ENCODE peak calls at places on chromosomes 12 and 14, in eight cellular contexts. One of them, this sample, is unnamed.

GRCh38 chr14:29584992-29585391 is 342.7 kb downstream of the PRKD1 start:
- DNase-seq in NCI-H460: peak
- DNase-seq in mesothelial cell of epicardium: no peak
- DNase-seq in MCF 10A: peak
- DNase-seq in CD4-positive, alpha-beta T cell: no peak
- DNase-seq in GM04503: peak
- DNase-seq in midbrain: peak
- DNase-seq in HS-5: no peak
- DNase-seq in this sample: peak

GRCh38 chr12:97967831-97968230 is 505.2 kb downstream of the RMST start:
- DNase-seq in mesothelial cell of epicardium: no peak
- DNase-seq in midbrain: no peak
- DNase-seq in HS-5: no peak
- DNase-seq in GM04503: no peak
- DNase-seq in CD4-positive, alpha-beta T cell: no peak
- DNase-seq in NCI-H460: no peak
- DNase-seq in MCF 10A: no peak
- DNase-seq in this sample: no peak

GRCh38 chr12:116015525-116015924 is 262.0 kb downstream of the MED13L start:
- DNase-seq in mesothelial cell of epicardium: no peak
- DNase-seq in GM04503: no peak
- DNase-seq in MCF 10A: peak
- DNase-seq in midbrain: peak
- DNase-seq in NCI-H460: peak
- DNase-seq in HS-5: no peak
- DNase-seq in CD4-positive, alpha-beta T cell: no peak
- DNase-seq in this sample: no peak

GRCh38 chr14:73771848-73772705 is 57.9 kb upstream of the PNMA1 start:
- DNase-seq in mesothelial cell of epicardium: peak
- DNase-seq in midbrain: no peak
- DNase-seq in GM04503: no peak
- DNase-seq in MCF 10A: peak
- DNase-seq in CD4-positive, alpha-beta T cell: no peak
- DNase-seq in HS-5: no peak
- DNase-seq in NCI-H460: no peak
- DNase-seq in this sample: no peak

GRCh38 chr14:26594756-26595545 is 2.9 kb downstream of the NOVA1 start:
- DNase-seq in mesothelial cell of epicardium: no peak
- DNase-seq in MCF 10A: no peak
- DNase-seq in NCI-H460: no peak
- DNase-seq in CD4-positive, alpha-beta T cell: no peak
- DNase-seq in midbrain: peak
- DNase-seq in HS-5: no peak
- DNase-seq in GM04503: no peak
- DNase-seq in this sample: no peak

GRCh38 chr14:70808402-70809237 is 693 bp downstream of the MAP3K9 start:
- DNase-seq in MCF 10A: peak
- DNase-seq in midbrain: no peak
- DNase-seq in CD4-positive, alpha-beta T cell: no peak
- DNase-seq in GM04503: no peak
- DNase-seq in mesothelial cell of epicardium: peak
- DNase-seq in HS-5: no peak
- DNase-seq in NCI-H460: no peak
- DNase-seq in this sample: peak

GRCh38 chr12:95739561-95740313 is 50.8 kb downstream of the NTN4 start:
- DNase-seq in HS-5: no peak
- DNase-seq in GM04503: no peak
- DNase-seq in MCF 10A: no peak
- DNase-seq in CD4-positive, alpha-beta T cell: no peak
- DNase-seq in NCI-H460: no peak
- DNase-seq in midbrain: peak
- DNase-seq in mesothelial cell of epicardium: no peak
- DNase-seq in this sample: no peak

GRCh38 chr12:65121049-65121955 is at the start of gene WIF1:
- DNase-seq in NCI-H460: no peak
- DNase-seq in mesothelial cell of epicardium: peak
- DNase-seq in MCF 10A: no peak
- DNase-seq in midbrain: no peak
- DNase-seq in HS-5: no peak
- DNase-seq in GM04503: no peak
- DNase-seq in CD4-positive, alpha-beta T cell: no peak
- DNase-seq in this sample: peak

GRCh38 chr12:65205886-65206285 is 36.5 kb downstream of the LEMD3 start:
- DNase-seq in HS-5: no peak
- DNase-seq in mesothelial cell of epicardium: no peak
- DNase-seq in GM04503: no peak
- DNase-seq in midbrain: no peak
- DNase-seq in CD4-positive, alpha-beta T cell: no peak
- DNase-seq in MCF 10A: no peak
- DNase-seq in NCI-H460: no peak
- DNase-seq in this sample: no peak

GRCh38 chr12:23006413-23006812 is 381.4 kb downstream of the ETNK1 start:
- DNase-seq in MCF 10A: no peak
- DNase-seq in HS-5: no peak
- DNase-seq in NCI-H460: no peak
- DNase-seq in midbrain: no peak
- DNase-seq in GM04503: no peak
- DNase-seq in mesothelial cell of epicardium: no peak
- DNase-seq in CD4-positive, alpha-beta T cell: no peak
- DNase-seq in this sample: no peak

GRCh38 chr14:49892301-49892635 is 614 bp upstream of the ARF6 start:
- DNase-seq in MCF 10A: peak
- DNase-seq in NCI-H460: peak
- DNase-seq in mesothelial cell of epicardium: no peak
- DNase-seq in HS-5: no peak
- DNase-seq in midbrain: peak
- DNase-seq in GM04503: no peak
- DNase-seq in CD4-positive, alpha-beta T cell: peak
- DNase-seq in this sample: peak

GRCh38 chr12:107436376-107436775 is 249.2 kb upstream of the PWP1 start:
- DNase-seq in mesothelial cell of epicardium: no peak
- DNase-seq in NCI-H460: no peak
- DNase-seq in MCF 10A: peak
- DNase-seq in HS-5: peak
- DNase-seq in CD4-positive, alpha-beta T cell: no peak
- DNase-seq in GM04503: no peak
- DNase-seq in midbrain: no peak
- DNase-seq in this sample: no peak

GRCh38 chr14:85731198-85731597 is 201.3 kb downstream of the FLRT2 start:
- DNase-seq in midbrain: no peak
- DNase-seq in GM04503: peak
- DNase-seq in MCF 10A: peak
- DNase-seq in CD4-positive, alpha-beta T cell: no peak
- DNase-seq in HS-5: peak
- DNase-seq in NCI-H460: no peak
- DNase-seq in mesothelial cell of epicardium: no peak
- DNase-seq in this sample: no peak

GRCh38 chr12:76199808-76200207 is 115.3 kb upstream of the NAP1L1 start:
- DNase-seq in HS-5: peak
- DNase-seq in midbrain: no peak
- DNase-seq in MCF 10A: peak
- DNase-seq in mesothelial cell of epicardium: no peak
- DNase-seq in NCI-H460: no peak
- DNase-seq in GM04503: no peak
- DNase-seq in CD4-positive, alpha-beta T cell: no peak
- DNase-seq in this sample: no peak

GRCh38 chr14:105486333-105486973 is at the start of gene CRIP1:
- DNase-seq in NCI-H460: no peak
- DNase-seq in HS-5: no peak
- DNase-seq in mesothelial cell of epicardium: no peak
- DNase-seq in GM04503: no peak
- DNase-seq in CD4-positive, alpha-beta T cell: no peak
- DNase-seq in MCF 10A: no peak
- DNase-seq in midbrain: no peak
- DNase-seq in this sample: no peak

GRCh38 chr12:71782007-71782406 is 27.3 kb downstream of the RAB21 start:
- DNase-seq in midbrain: no peak
- DNase-seq in GM04503: no peak
- DNase-seq in HS-5: no peak
- DNase-seq in mesothelial cell of epicardium: no peak
- DNase-seq in CD4-positive, alpha-beta T cell: no peak
- DNase-seq in NCI-H460: no peak
- DNase-seq in MCF 10A: no peak
- DNase-seq in this sample: no peak

GRCh38 chr12:53722450-53723041 is 4.7 kb downstream of the CALCOCO1 start:
- DNase-seq in HS-5: no peak
- DNase-seq in MCF 10A: peak
- DNase-seq in midbrain: no peak
- DNase-seq in GM04503: no peak
- DNase-seq in NCI-H460: peak
- DNase-seq in mesothelial cell of epicardium: no peak
- DNase-seq in CD4-positive, alpha-beta T cell: no peak
- DNase-seq in this sample: no peak

GRCh38 chr14:90408713-90409112 is 11.9 kb downstream of the CALM1 start:
- DNase-seq in midbrain: no peak
- DNase-seq in HS-5: no peak
- DNase-seq in GM04503: no peak
- DNase-seq in MCF 10A: no peak
- DNase-seq in mesothelial cell of epicardium: no peak
- DNase-seq in CD4-positive, alpha-beta T cell: no peak
- DNase-seq in NCI-H460: no peak
- DNase-seq in this sample: no peak

GRCh38 chr14:23114669-23115491 is 4.2 kb downstream of the CEBPE start:
- DNase-seq in NCI-H460: peak
- DNase-seq in MCF 10A: peak
- DNase-seq in HS-5: peak
- DNase-seq in CD4-positive, alpha-beta T cell: no peak
- DNase-seq in GM04503: peak
- DNase-seq in midbrain: no peak
- DNase-seq in mesothelial cell of epicardium: no peak
- DNase-seq in this sample: peak

GRCh38 chr12:80472912-80473500 is 29.0 kb downstream of the PTPRQ start:
- DNase-seq in GM04503: peak
- DNase-seq in mesothelial cell of epicardium: no peak
- DNase-seq in midbrain: peak
- DNase-seq in NCI-H460: peak
- DNase-seq in CD4-positive, alpha-beta T cell: no peak
- DNase-seq in MCF 10A: peak
- DNase-seq in HS-5: peak
- DNase-seq in this sample: peak

GRCh38 chr12:22974865-22975264 is 349.9 kb downstream of the ETNK1 start:
- DNase-seq in mesothelial cell of epicardium: no peak
- DNase-seq in NCI-H460: peak
- DNase-seq in CD4-positive, alpha-beta T cell: no peak
- DNase-seq in GM04503: no peak
- DNase-seq in MCF 10A: peak
- DNase-seq in midbrain: no peak
- DNase-seq in HS-5: peak
- DNase-seq in this sample: no peak

GRCh38 chr12:67482751-67483661 is 165.5 kb upstream of the DYRK2 start:
- DNase-seq in mesothelial cell of epicardium: peak
- DNase-seq in HS-5: no peak
- DNase-seq in NCI-H460: no peak
- DNase-seq in GM04503: no peak
- DNase-seq in midbrain: peak
- DNase-seq in MCF 10A: peak
- DNase-seq in CD4-positive, alpha-beta T cell: peak
- DNase-seq in this sample: peak

GRCh38 chr12:89464974-89465592 is 59.5 kb downstream of the GALNT4 start:
- DNase-seq in CD4-positive, alpha-beta T cell: no peak
- DNase-seq in MCF 10A: no peak
- DNase-seq in mesothelial cell of epicardium: no peak
- DNase-seq in GM04503: no peak
- DNase-seq in HS-5: no peak
- DNase-seq in midbrain: no peak
- DNase-seq in NCI-H460: no peak
- DNase-seq in this sample: peak

GRCh38 chr14:104520620-104521410 is 58.7 kb upstream of the C14orf180 start:
- DNase-seq in MCF 10A: no peak
- DNase-seq in GM04503: no peak
- DNase-seq in HS-5: no peak
- DNase-seq in NCI-H460: no peak
- DNase-seq in midbrain: no peak
- DNase-seq in mesothelial cell of epicardium: no peak
- DNase-seq in CD4-positive, alpha-beta T cell: no peak
- DNase-seq in this sample: no peak

GRCh38 chr14:99516156-99517045 is 35.2 kb downstream of the CCNK start:
- DNase-seq in midbrain: no peak
- DNase-seq in CD4-positive, alpha-beta T cell: no peak
- DNase-seq in GM04503: no peak
- DNase-seq in HS-5: no peak
- DNase-seq in NCI-H460: no peak
- DNase-seq in mesothelial cell of epicardium: peak
- DNase-seq in MCF 10A: no peak
- DNase-seq in this sample: no peak

GRCh38 chr12:168201-168600 is 45.8 kb downstream of the SLC6A12 start:
- DNase-seq in NCI-H460: no peak
- DNase-seq in HS-5: no peak
- DNase-seq in mesothelial cell of epicardium: no peak
- DNase-seq in MCF 10A: no peak
- DNase-seq in midbrain: no peak
- DNase-seq in GM04503: no peak
- DNase-seq in CD4-positive, alpha-beta T cell: no peak
- DNase-seq in this sample: no peak

GRCh38 chr12:96434107-96434506 is 33.9 kb upstream of the CDK17 start:
- DNase-seq in mesothelial cell of epicardium: no peak
- DNase-seq in GM04503: peak
- DNase-seq in MCF 10A: no peak
- DNase-seq in midbrain: no peak
- DNase-seq in HS-5: peak
- DNase-seq in NCI-H460: no peak
- DNase-seq in CD4-positive, alpha-beta T cell: peak
- DNase-seq in this sample: no peak

GRCh38 chr12:121590476-121591143 is 9.8 kb upstream of the KDM2B start:
- DNase-seq in mesothelial cell of epicardium: no peak
- DNase-seq in midbrain: no peak
- DNase-seq in GM04503: no peak
- DNase-seq in NCI-H460: no peak
- DNase-seq in HS-5: peak
- DNase-seq in CD4-positive, alpha-beta T cell: peak
- DNase-seq in MCF 10A: no peak
- DNase-seq in this sample: no peak

GRCh38 chr12:26431211-26431610 is 235.8 kb downstream of the SSPN start:
- DNase-seq in MCF 10A: no peak
- DNase-seq in HS-5: no peak
- DNase-seq in NCI-H460: no peak
- DNase-seq in midbrain: no peak
- DNase-seq in CD4-positive, alpha-beta T cell: no peak
- DNase-seq in mesothelial cell of epicardium: no peak
- DNase-seq in GM04503: no peak
- DNase-seq in this sample: peak

GRCh38 chr14:95337052-95337595 is 17.4 kb upstream of the CLMN start:
- DNase-seq in MCF 10A: no peak
- DNase-seq in mesothelial cell of epicardium: no peak
- DNase-seq in NCI-H460: no peak
- DNase-seq in midbrain: no peak
- DNase-seq in CD4-positive, alpha-beta T cell: no peak
- DNase-seq in GM04503: no peak
- DNase-seq in HS-5: no peak
- DNase-seq in this sample: no peak

GRCh38 chr14:93007225-93007997 is 84.5 kb downstream of the CHGA start:
- DNase-seq in midbrain: no peak
- DNase-seq in GM04503: peak
- DNase-seq in HS-5: no peak
- DNase-seq in CD4-positive, alpha-beta T cell: no peak
- DNase-seq in NCI-H460: no peak
- DNase-seq in mesothelial cell of epicardium: no peak
- DNase-seq in MCF 10A: peak
- DNase-seq in this sample: no peak

This sample was measured in T47D.